ENCODE peak calls at places on chromosomes 5 and 9, in four cellular contexts. T is tibial nerve, O is kidney, H is GM20000. Y is an unnamed sample.

GRCh38 chr9:126406075-126406675 is 79.5 kb downstream of the MVB12B start:
- DNase-seq in O (no peak), T (no peak), H (no peak), Y (no peak)

GRCh38 chr9:96688215-96688614 is 33.1 kb upstream of the PRXL2C start:
- DNase-seq in O (no peak), T (no peak), H (no peak), Y (no peak)

GRCh38 chr5:10172242-10172641 is 77.4 kb downstream of the ATPSCKMT start:
- DNase-seq in O (no peak), T (no peak), H (no peak), Y (no peak)

GRCh38 chr9:112783551-112783954 is 33.0 kb downstream of the SNX30 start:
- DNase-seq in O (no peak), T (no peak), H (no peak), Y (no peak)

GRCh38 chr5:42483472-42484154 is 60.4 kb downstream of the GHR start:
- DNase-seq in T (no peak), O (no peak), H (peak), Y (no peak)

GRCh38 chr5:52520171-52520570 is 267.5 kb upstream of the ITGA1 start:
- DNase-seq in O (no peak), H (no peak), T (no peak), Y (no peak)

GRCh38 chr9:74772126-74772525 is 115.6 kb downstream of the TRPM6 start:
- DNase-seq in T (no peak), O (no peak), H (peak), Y (no peak)

GRCh38 chr9:122126340-122127333 is 32.9 kb downstream of the NDUFA8 start:
- DNase-seq in O (no peak), T (no peak), H (no peak), Y (no peak)

GRCh38 chr5:138517437-138517836 is 25.6 kb downstream of the ETF1 start:
- DNase-seq in O (no peak), H (no peak), T (no peak), Y (no peak)

GRCh38 chr5:378301-378891 is 56.9 kb downstream of the AHRR start:
- DNase-seq in H (no peak), O (peak), T (no peak), Y (no peak)

GRCh38 chr5:64807505-64807904 is 38.8 kb downstream of the CWC27 start:
- DNase-seq in H (no peak), O (no peak), T (no peak), Y (no peak)

GRCh38 chr9:14348241-14349140 is 34.5 kb upstream of the NFIB start:
- DNase-seq in T (no peak), O (no peak), H (peak), Y (no peak)

GRCh38 chr5:134124289-134125194 is 10.1 kb downstream of the TCF7 start:
- DNase-seq in O (no peak), T (no peak), H (no peak), Y (no peak)

GRCh38 chr5:164504141-164504772 is 998.8 kb downstream of the MAT2B start:
- DNase-seq in H (peak), T (no peak), O (no peak), Y (peak)

GRCh38 chr5:64947031-64947430 is 178.3 kb downstream of the CWC27 start:
- DNase-seq in H (no peak), O (no peak), T (no peak), Y (no peak)

DNA sequence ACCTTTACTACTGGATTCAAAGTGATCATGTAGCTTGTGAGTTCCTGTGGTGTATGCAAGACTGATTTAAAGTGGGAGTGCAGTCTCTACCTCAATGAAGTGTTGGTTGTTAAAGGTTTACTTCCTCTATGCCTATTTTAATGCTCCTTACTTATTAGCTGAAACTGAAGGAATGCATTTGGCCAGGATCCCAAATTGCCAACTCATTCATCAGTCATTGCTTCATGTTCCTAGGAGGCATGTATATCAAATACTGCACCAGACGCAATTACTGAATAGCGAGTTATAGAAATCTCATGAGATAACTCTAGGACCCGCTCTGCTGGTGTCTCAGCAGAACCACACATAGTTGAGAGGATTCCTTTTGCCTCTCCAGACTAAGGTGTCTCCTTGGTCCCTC is 143.0 kb upstream of the RPS23 start:
- DNase-seq in H (no peak), O (no peak), T (no peak), Y (no peak)
- TF ChIP-seq CTCF in H (no peak), O (no peak), T (no peak), Y (no peak)

DNA sequence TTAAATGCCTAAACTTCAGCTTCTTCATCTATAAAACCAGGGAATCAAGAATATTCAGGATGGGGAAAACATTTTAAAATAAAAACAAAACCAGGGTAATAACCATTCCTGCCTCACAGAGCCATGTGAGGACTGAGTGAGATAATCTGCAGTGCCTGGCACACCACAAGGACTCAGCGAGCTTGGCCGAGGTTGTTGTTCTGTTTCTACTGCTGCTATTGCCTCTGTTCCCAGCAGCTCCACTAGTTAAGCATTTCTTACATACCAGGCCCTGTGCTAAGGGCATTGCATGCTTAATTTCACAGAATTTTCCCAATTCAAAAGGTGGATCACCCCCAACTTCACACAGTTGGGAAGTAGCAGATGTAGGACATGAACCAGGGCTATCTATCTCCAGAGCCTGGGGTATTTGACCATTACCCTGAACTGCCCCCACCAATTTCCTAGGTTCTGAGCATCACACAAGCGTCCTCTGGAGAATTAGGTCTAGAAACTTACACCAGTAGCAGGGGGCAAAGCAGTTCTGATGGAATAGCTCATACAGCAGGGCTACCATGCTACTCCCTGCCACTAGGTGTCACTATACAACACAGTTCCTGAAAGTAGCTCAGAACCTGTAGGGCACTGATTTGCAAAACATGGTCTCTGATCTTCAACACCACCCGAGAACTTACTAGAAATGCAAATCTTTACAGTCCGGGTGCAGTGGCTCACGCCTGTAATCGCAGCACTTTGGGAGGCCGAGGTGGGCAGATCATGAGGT is 74.3 kb downstream of the LRSAM1 start:
- DNase-seq in H (no peak), T (no peak), O (no peak), Y (no peak)
- TF ChIP-seq CTCF in H (peak), T (peak), O (peak), Y (peak)

GRCh38 chr9:318646-319045 is 104.0 kb downstream of the DOCK8 start:
- DNase-seq in H (no peak), O (no peak), T (no peak), Y (no peak)

GRCh38 chr9:312596-313320 is 98.1 kb downstream of the DOCK8 start:
- DNase-seq in T (no peak), O (no peak), H (no peak), Y (no peak)

GRCh38 chr9:311837-312236 is 97.2 kb downstream of the DOCK8 start:
- DNase-seq in T (no peak), H (no peak), O (no peak), Y (no peak)

DNA sequence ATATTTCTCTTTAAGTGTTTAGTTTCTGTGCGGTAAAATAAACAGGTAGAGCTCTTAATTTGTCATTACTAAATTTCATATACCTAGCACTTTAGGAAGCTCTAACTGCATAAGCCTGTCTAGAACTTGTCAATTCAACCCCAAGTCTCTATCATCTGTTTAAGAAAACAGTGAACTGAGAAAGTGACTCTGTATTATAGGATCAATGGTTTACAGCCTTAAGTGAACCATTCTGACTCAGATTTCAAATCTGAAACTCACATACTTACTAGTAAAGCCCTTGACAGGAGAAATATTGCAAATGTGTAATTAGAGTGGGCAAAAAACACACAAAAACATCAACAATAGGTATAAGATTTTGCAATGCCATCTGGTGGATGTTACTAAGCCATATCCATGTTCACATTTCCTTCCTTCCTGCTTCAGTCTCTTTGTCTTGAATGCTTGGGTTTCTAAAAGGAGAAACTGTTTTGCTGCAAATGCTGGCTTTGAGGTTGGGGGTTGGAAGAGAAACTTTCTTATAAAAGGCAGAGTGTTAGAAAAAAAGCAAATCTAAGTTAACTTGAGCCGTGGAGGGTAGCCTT is 101.8 kb downstream of the DOCK8 start:
- DNase-seq in H (no peak), O (no peak), T (no peak), Y (no peak)
- TF ChIP-seq CTCF in H (no peak), O (peak), T (no peak), Y (no peak)

GRCh38 chr5:172764861-172765765 is 5.9 kb downstream of the DUSP1 start:
- DNase-seq in T (peak), H (peak), O (peak), Y (peak)
- TF ChIP-seq CTCF in T (no peak), H (no peak), O (peak), Y (no peak)

GRCh38 chr5:174523311-174524159 is 200.8 kb upstream of the MSX2 start:
- DNase-seq in O (no peak), T (no peak), H (no peak), Y (no peak)
- TF ChIP-seq CTCF in O (no peak), T (no peak), H (no peak), Y (no peak)

GRCh38 chr5:146580237-146580636 is 64.2 kb upstream of the GPR151 start:
- DNase-seq in H (no peak), O (no peak), T (no peak), Y (no peak)

DNA sequence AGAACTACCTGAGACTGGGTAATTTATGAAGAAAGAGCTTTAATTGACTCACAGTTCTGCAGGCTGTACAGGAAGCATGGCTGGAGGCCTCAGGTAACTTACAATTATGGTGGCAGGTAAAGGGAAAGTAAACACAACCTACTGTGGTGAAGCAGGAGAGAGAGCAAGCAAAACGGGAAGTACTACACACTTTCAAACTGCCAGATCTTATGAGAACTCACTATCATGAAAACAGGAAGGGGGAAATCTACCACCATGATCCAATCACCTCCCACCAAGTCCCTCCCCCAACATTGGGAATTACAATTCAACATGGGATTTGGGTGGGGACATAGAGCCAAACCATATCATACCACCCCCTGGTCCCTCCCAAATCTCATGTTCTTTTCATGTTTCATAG is 58.7 kb upstream of the GPR151 start:
- DNase-seq in O (no peak), H (no peak), T (no peak), Y (no peak)
- TF ChIP-seq CTCF in O (no peak), H (no peak), T (no peak), Y (no peak)